ENCODE peak calls at places on chromosome 10, in four cellular contexts. One of them, this sample, is unnamed.

GRCh38 chr10:74932648-74933047 is 106.2 kb downstream of the KAT6B start:
- DNase-seq in activated CD8-positive, alpha-beta T cell treated with anti-CD3 and anti-CD28 coated beads for 36 hours: no peak
- DNase-seq in AG08395: no peak
- DNase-seq in stimulated activated CD4-positive, alpha-beta T cell treated with anti-CD3 and anti-CD28 coated beads, Interleukin-4, amount 100 ng/mL, for 48 hours: no peak
- DNase-seq in this sample: peak; percentile 32

GRCh38 chr10:132518572-132519381 is 18.8 kb upstream of the INPP5A start:
- DNase-seq in activated CD8-positive, alpha-beta T cell treated with anti-CD3 and anti-CD28 coated beads for 36 hours: peak; percentile 26
- DNase-seq in AG08395: no peak
- DNase-seq in stimulated activated CD4-positive, alpha-beta T cell treated with anti-CD3 and anti-CD28 coated beads, Interleukin-4, amount 100 ng/mL, for 48 hours: no peak
- DNase-seq in this sample: no peak

GRCh38 chr10:100805543-100806355 is 60.4 kb downstream of the PAX2 start:
- DNase-seq in activated CD8-positive, alpha-beta T cell treated with anti-CD3 and anti-CD28 coated beads for 36 hours: no peak
- DNase-seq in AG08395: no peak
- DNase-seq in stimulated activated CD4-positive, alpha-beta T cell treated with anti-CD3 and anti-CD28 coated beads, Interleukin-4, amount 100 ng/mL, for 48 hours: no peak
- DNase-seq in this sample: no peak

GRCh38 chr10:5538446-5538845 is 13.7 kb downstream of the CALML3 start:
- DNase-seq in activated CD8-positive, alpha-beta T cell treated with anti-CD3 and anti-CD28 coated beads for 36 hours: no peak
- DNase-seq in AG08395: peak; percentile 58
- DNase-seq in stimulated activated CD4-positive, alpha-beta T cell treated with anti-CD3 and anti-CD28 coated beads, Interleukin-4, amount 100 ng/mL, for 48 hours: no peak
- DNase-seq in this sample: peak; percentile 72

GRCh38 chr10:35642793-35643114 is 658 bp upstream of the FZD8 start:
- DNase-seq in activated CD8-positive, alpha-beta T cell treated with anti-CD3 and anti-CD28 coated beads for 36 hours: no peak
- DNase-seq in AG08395: no peak
- DNase-seq in stimulated activated CD4-positive, alpha-beta T cell treated with anti-CD3 and anti-CD28 coated beads, Interleukin-4, amount 100 ng/mL, for 48 hours: no peak
- DNase-seq in this sample: no peak

GRCh38 chr10:86340991-86341260 is 25.7 kb downstream of the GRID1 start:
- DNase-seq in activated CD8-positive, alpha-beta T cell treated with anti-CD3 and anti-CD28 coated beads for 36 hours: no peak
- DNase-seq in AG08395: no peak
- DNase-seq in stimulated activated CD4-positive, alpha-beta T cell treated with anti-CD3 and anti-CD28 coated beads, Interleukin-4, amount 100 ng/mL, for 48 hours: no peak
- DNase-seq in this sample: no peak

GRCh38 chr10:78407009-78407711 is 373.5 kb downstream of the RPS24 start:
- DNase-seq in activated CD8-positive, alpha-beta T cell treated with anti-CD3 and anti-CD28 coated beads for 36 hours: peak; percentile 82
- DNase-seq in AG08395: peak; percentile 56
- DNase-seq in stimulated activated CD4-positive, alpha-beta T cell treated with anti-CD3 and anti-CD28 coated beads, Interleukin-4, amount 100 ng/mL, for 48 hours: peak; percentile 56
- DNase-seq in this sample: peak; percentile 89

GRCh38 chr10:88401671-88402347 is 181.3 kb downstream of the RNLS start:
- DNase-seq in activated CD8-positive, alpha-beta T cell treated with anti-CD3 and anti-CD28 coated beads for 36 hours: no peak
- DNase-seq in AG08395: peak; percentile 30
- DNase-seq in stimulated activated CD4-positive, alpha-beta T cell treated with anti-CD3 and anti-CD28 coated beads, Interleukin-4, amount 100 ng/mL, for 48 hours: no peak
- DNase-seq in this sample: peak; percentile 50

GRCh38 chr10:38143587-38143986 is 49.5 kb downstream of the ZNF37A start:
- DNase-seq in activated CD8-positive, alpha-beta T cell treated with anti-CD3 and anti-CD28 coated beads for 36 hours: no peak
- DNase-seq in AG08395: no peak
- DNase-seq in stimulated activated CD4-positive, alpha-beta T cell treated with anti-CD3 and anti-CD28 coated beads, Interleukin-4, amount 100 ng/mL, for 48 hours: no peak
- DNase-seq in this sample: peak; percentile 2